ENCODE peak calls at places on chromosome X, in seven cellular contexts. N, I, R, X, Q, W and Y are unnamed samples.

GRCh38 chrX:4805559-4805958 is 1092.1 kb upstream of the PRKX start:
- DNase-seq in Q (no peak), X (no peak), I (no peak), N (no peak), R (no peak), W (no peak), Y (no peak)

GRCh38 chrX:2550288-2551020 is 49.7 kb upstream of the DHRSX start:
- DNase-seq in W (no peak), I (no peak), Q (no peak), R (no peak), X (no peak), N (no peak), Y (no peak)

GRCh38 chrX:20300822-20301221 is 34.1 kb upstream of the RPS6KA3 start:
- DNase-seq in Q (no peak), X (no peak), W (no peak), N (no peak), R (no peak), I (no peak), Y (no peak)

GRCh38 chrX:29478336-29479069 is 736.9 kb upstream of the MAGEB2 start:
- DNase-seq in W (peak), X (peak), R (peak), N (no peak), I (peak), Q (no peak), Y (peak)

GRCh38 chrX:24846551-24847170 is 152.9 kb downstream of the POLA1 start:
- DNase-seq in N (no peak), R (no peak), I (no peak), Q (no peak), W (peak), X (no peak), Y (no peak)

GRCh38 chrX:72057844-72058243 is 73.9 kb downstream of the RTL5 start:
- DNase-seq in N (no peak), Q (no peak), I (no peak), R (no peak), X (no peak), W (no peak), Y (no peak)

GRCh38 chrX:53265771-53266170 is 15.6 kb downstream of the IQSEC2 start:
- DNase-seq in X (no peak), N (no peak), R (no peak), W (peak), I (peak), Q (no peak), Y (no peak)

GRCh38 chrX:153478746-153479145 is 8.4 kb upstream of the HAUS7 start:
- DNase-seq in Q (no peak), X (no peak), R (no peak), I (no peak), W (no peak), N (no peak), Y (no peak)

GRCh38 chrX:43559643-43560042 is 96.5 kb upstream of the MAOA start:
- DNase-seq in R (peak), I (peak), X (peak), W (peak), Q (no peak), N (no peak), Y (no peak)

GRCh38 chrX:51743179-51743957 is at the start of gene GSPT2:
- DNase-seq in W (peak), I (peak), R (peak), N (peak), Q (peak), X (peak), Y (peak)

GRCh38 chrX:46918434-46918833 is 6.2 kb downstream of the JADE3 start:
- DNase-seq in N (no peak), Q (no peak), I (no peak), R (no peak), W (no peak), X (no peak), Y (no peak)

GRCh38 chrX:1178580-1179057 is 33.8 kb downstream of the CRLF2 start:
- DNase-seq in Q (no peak), I (peak), R (no peak), N (no peak), X (no peak), W (no peak), Y (no peak)

GRCh38 chrX:45710081-45710801 is 509.6 kb upstream of the DIPK2B start:
- DNase-seq in R (no peak), I (peak), W (peak), X (no peak), Q (no peak), N (no peak), Y (peak)

GRCh38 chrX:15343075-15343476 is 7.8 kb upstream of the PIGA start:
- DNase-seq in I (peak), N (no peak), W (peak), X (no peak), Q (no peak), R (no peak), Y (no peak)

GRCh38 chrX:10233173-10233572 is 76.4 kb downstream of the CLCN4 start:
- DNase-seq in Q (no peak), W (no peak), I (no peak), R (no peak), N (no peak), X (no peak), Y (no peak)

GRCh38 chrX:38474543-38474942 is 86.8 kb upstream of the TSPAN7 start:
- DNase-seq in I (no peak), X (no peak), R (no peak), N (no peak), Q (no peak), W (no peak), Y (no peak)

GRCh38 chrX:48890934-48891401 is 6.6 kb downstream of the TIMM17B start:
- DNase-seq in Q (no peak), X (no peak), R (no peak), I (no peak), W (no peak), N (no peak), Y (no peak)

GRCh38 chrX:74924449-74925209 is 623 bp downstream of the NEXMIF start:
- DNase-seq in I (peak), Q (peak), X (no peak), R (no peak), W (no peak), N (peak), Y (peak)

GRCh38 chrX:48025561-48025960 is 18.8 kb downstream of the SPACA5 start:
- DNase-seq in R (peak), N (no peak), X (no peak), W (peak), Q (no peak), I (peak), Y (peak)

GRCh38 chrX:154822029-154822428 is 12.4 kb downstream of the SMIM9 start:
- DNase-seq in R (no peak), Q (no peak), N (no peak), X (no peak), W (no peak), I (no peak), Y (no peak)

GRCh38 chrX:74613350-74614192 is 853 bp downstream of the RLIM start:
- DNase-seq in Q (peak), I (peak), N (no peak), W (peak), R (peak), X (no peak), Y (peak)

GRCh38 chrX:31658360-31658759 is 586.5 kb upstream of the FTHL17 start:
- DNase-seq in W (peak), I (peak), N (no peak), X (no peak), R (peak), Q (no peak), Y (peak)

GRCh38 chrX:139204576-139204902 is 326.0 kb upstream of the F9 start:
- DNase-seq in X (no peak), I (no peak), R (no peak), Q (peak), W (peak), N (no peak), Y (no peak)

GRCh38 chrX:139204903-139205667 is 325.5 kb upstream of the F9 start:
- DNase-seq in X (no peak), R (no peak), W (peak), N (peak), Q (peak), I (peak), Y (no peak)

GRCh38 chrX:139202742-139203410 is 327.7 kb upstream of the F9 start:
- DNase-seq in W (no peak), R (no peak), N (no peak), Q (peak), I (no peak), X (no peak), Y (no peak)

GRCh38 chrX:139201924-139202323 is 328.6 kb upstream of the F9 start:
- DNase-seq in N (no peak), X (no peak), R (no peak), I (peak), W (peak), Q (no peak), Y (no peak)

DNA sequence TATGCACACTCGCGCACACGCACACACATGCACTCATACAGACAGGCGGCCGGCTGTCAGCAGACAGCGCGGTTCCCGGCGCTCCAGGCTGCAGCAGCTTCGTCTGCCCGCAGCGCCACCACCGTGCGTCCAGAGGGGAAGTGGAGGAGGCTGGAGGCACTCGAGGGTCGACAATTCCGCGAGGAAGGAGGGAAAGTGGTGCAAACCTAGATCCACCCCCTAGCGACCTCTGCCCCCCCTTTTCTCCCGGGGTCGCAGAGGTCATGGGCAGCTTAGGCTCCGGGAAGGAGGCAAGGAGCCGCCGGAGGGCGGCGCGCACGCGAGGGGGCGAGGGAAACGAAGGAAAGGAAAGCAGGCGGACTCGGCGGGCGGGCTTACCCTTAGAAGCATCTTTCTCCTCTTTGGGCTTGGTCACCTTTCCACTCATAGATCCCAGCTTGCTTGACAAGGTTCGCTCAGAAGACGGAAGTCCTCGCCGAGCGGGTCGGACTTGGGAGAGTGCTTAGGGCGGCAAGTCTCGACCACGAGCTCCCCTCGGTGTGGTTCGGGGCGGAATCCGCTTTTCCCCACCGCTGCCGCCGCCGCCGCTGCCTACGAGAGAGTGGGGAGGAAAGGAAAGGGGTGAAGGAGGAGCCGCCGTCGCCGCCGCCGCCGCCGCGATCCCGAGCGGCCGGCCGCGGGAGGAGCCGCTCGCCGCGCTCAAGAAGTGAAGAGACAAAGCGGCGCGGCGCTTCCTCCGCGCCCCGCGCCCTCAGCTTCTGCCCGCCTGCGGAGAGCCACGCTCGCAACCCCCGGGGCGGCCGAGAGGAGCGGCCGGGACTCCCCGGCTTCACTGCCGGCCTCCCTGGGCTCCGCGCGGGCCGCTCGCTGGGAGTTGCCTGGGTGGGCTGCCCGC is 326.6 kb upstream of the F9 start:
- DNase-seq in X (no peak), W (peak), R (no peak), Q (peak), I (peak), N (peak), Y (no peak)
- H3K4me3 ChIP-seq in X (peak), W (peak), R (no peak), Q (peak), I (peak), N (peak), Y (peak)

GRCh38 chrX:136170109-136170800 is 22.9 kb downstream of the FHL1 start:
- DNase-seq in X (no peak), I (no peak), R (no peak), N (no peak), Q (no peak), W (peak), Y (no peak)
- TF ChIP-seq CTCF in X (no peak), I (no peak), R (no peak), N (no peak), Q (peak), W (peak), Y (no peak)

GRCh38 chrX:132023117-132023895 is at the start of gene STK26:
- DNase-seq in I (peak), N (peak), R (peak), Q (peak), X (peak), W (peak), Y (peak)

GRCh38 chrX:132022115-132022862 is 813 bp upstream of the STK26 start:
- DNase-seq in X (no peak), Q (no peak), N (no peak), W (no peak), R (peak), I (peak), Y (peak)

GRCh38 chrX:132025085-132025484 is 2.0 kb downstream of the STK26 start:
- DNase-seq in R (no peak), I (peak), W (no peak), X (no peak), N (no peak), Q (no peak), Y (no peak)

GRCh38 chrX:132023896-132024386 is 839 bp downstream of the STK26 start:
- DNase-seq in I (peak), Q (no peak), N (no peak), X (peak), R (peak), W (no peak), Y (peak)

DNA sequence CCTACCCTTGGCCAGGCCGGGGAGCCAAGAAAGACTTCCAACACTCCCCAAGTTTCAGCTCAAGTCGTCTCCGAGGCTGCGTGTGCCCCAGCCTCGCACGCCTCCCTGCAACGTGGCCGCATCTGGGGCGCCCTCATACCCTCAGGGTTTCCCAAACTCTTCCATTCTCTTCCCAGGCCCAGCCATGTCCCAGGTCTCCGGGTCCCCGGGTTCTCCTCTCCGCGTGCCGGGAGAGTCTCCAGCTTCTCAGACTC is 312 bp upstream of the STK26 start:
- DNase-seq in R (no peak), Q (no peak), N (no peak), X (peak), W (no peak), I (no peak), Y (no peak)
- H3K4me3 ChIP-seq in R (peak), Q (peak), N (peak), X (peak), W (peak), I (peak), Y (peak)

GRCh38 chrX:17550011-17550410 is 175.0 kb downstream of the NHS start:
- DNase-seq in R (no peak), I (peak), N (no peak), X (no peak), Q (no peak), W (no peak), Y (no peak)
- TF ChIP-seq CTCF in R (no peak), I (peak), N (no peak), X (no peak), Q (no peak), W (peak), Y (peak)

DNA sequence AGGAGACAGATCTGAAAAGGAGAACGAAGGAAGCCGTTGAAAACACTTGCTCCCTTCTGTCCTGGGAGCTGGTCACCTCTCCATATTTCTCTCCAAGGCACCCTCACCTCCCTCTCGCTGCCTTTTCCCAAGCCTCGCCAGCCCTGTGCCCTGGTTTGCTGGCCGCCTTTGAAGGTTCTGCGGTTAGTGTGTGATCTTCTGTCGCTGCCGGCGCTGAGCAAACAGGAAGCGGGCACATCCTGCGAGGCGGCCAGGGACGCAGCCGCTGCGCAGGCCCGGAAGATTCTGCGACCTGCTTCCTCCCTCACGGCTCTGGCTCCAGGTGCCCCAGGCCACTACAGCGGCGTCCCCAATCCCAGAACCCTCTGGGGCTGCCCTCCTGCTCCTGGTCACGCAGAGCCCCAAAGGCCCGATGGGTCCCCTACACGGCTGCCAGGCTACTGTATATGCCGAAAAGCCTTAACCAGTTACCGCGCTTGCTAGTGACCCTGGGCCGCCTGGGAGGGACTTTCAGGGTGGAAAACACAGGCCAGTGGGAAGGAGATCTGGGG is 2.5 kb upstream of the SASH3 start:
- DNase-seq in N (peak), X (no peak), R (peak), W (no peak), Q (peak), I (peak), Y (peak)
- H3K4me3 ChIP-seq in N (no peak), X (no peak), R (peak), W (no peak), Q (no peak), I (no peak), Y (peak)

DNA sequence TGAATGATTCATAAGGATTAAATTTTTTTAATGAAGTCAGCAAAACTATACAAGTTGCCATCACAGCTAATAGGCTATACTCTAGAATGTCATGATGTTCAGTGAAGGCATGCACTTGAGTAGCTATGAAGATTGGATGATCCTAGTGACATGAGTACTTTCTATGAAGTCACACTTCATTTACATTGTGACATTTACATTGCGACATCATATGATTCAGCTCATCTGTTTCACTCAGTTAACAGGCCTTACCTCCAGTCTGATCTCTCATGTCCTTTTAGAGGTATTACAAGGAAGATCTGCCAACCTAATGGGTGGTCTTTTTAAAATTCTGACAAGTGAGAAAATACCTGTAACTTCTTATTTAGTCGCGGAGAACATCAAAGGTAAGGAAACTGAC is 82.8 kb upstream of the FGF13 start:
- DNase-seq in R (no peak), W (no peak), Q (no peak), X (no peak), N (no peak), I (peak), Y (no peak)
- TF ChIP-seq CTCF in R (no peak), W (no peak), Q (no peak), X (no peak), N (no peak), I (no peak), Y (no peak)

GRCh38 chrX:17859609-17860178 is 1.4 kb downstream of the RAI2 start:
- DNase-seq in X (no peak), R (no peak), Q (peak), N (peak), I (no peak), W (peak), Y (no peak)
- H3K4me3 ChIP-seq in X (peak), R (no peak), Q (peak), N (peak), I (no peak), W (peak), Y (no peak)